ENCODE peak calls at places on chromosome 16, in five cellular contexts. One of them, this sample, is unnamed.

GRCh38 chr16:11816123-11816522 is 19.1 kb upstream of the ZC3H7A start:
- DNase-seq in ascending aorta: no peak
- DNase-seq in AG04450: no peak
- DNase-seq in upper lobe of right lung: no peak
- DNase-seq in endothelial cell: no peak
- DNase-seq in this sample: no peak

GRCh38 chr16:57997528-57998265 is 2.8 kb downstream of the ZNF319 start:
- DNase-seq in upper lobe of right lung: peak
- DNase-seq in AG04450: no peak
- DNase-seq in endothelial cell: no peak
- DNase-seq in ascending aorta: no peak
- DNase-seq in this sample: no peak

GRCh38 chr16:11389631-11390565 is 44.6 kb downstream of the RMI2 start:
- DNase-seq in AG04450: no peak
- DNase-seq in ascending aorta: no peak
- DNase-seq in endothelial cell: no peak
- DNase-seq in upper lobe of right lung: no peak
- DNase-seq in this sample: no peak

GRCh38 chr16:53864819-53865491 is 161.0 kb downstream of the FTO start:
- DNase-seq in AG04450: no peak
- DNase-seq in ascending aorta: no peak
- DNase-seq in endothelial cell: no peak
- DNase-seq in upper lobe of right lung: no peak
- DNase-seq in this sample: no peak

GRCh38 chr16:71846443-71846842 is 667 bp downstream of the ATXN1L start:
- DNase-seq in upper lobe of right lung: no peak
- DNase-seq in endothelial cell: no peak
- DNase-seq in AG04450: no peak
- DNase-seq in ascending aorta: no peak
- DNase-seq in this sample: no peak

GRCh38 chr16:53515259-53515658 is 12.2 kb upstream of the AKTIP start:
- DNase-seq in AG04450: no peak
- DNase-seq in ascending aorta: no peak
- DNase-seq in upper lobe of right lung: no peak
- DNase-seq in endothelial cell: no peak
- DNase-seq in this sample: no peak

GRCh38 chr16:22141746-22142145 is 20.6 kb upstream of the SDR42E2 start:
- DNase-seq in upper lobe of right lung: no peak
- DNase-seq in ascending aorta: no peak
- DNase-seq in endothelial cell: peak
- DNase-seq in AG04450: no peak
- DNase-seq in this sample: no peak

GRCh38 chr16:54285414-54286066 is 1.0 kb downstream of the IRX3 start:
- DNase-seq in endothelial cell: peak
- DNase-seq in ascending aorta: no peak
- DNase-seq in upper lobe of right lung: peak
- DNase-seq in AG04450: no peak
- DNase-seq in this sample: peak

GRCh38 chr16:10752843-10753523 is 9.3 kb downstream of the NUBP1 start:
- DNase-seq in upper lobe of right lung: no peak
- DNase-seq in ascending aorta: peak
- DNase-seq in AG04450: no peak
- DNase-seq in endothelial cell: no peak
- DNase-seq in this sample: no peak

GRCh38 chr16:85204242-85205010 is 92.2 kb upstream of the CIBAR2 start:
- DNase-seq in endothelial cell: no peak
- DNase-seq in AG04450: peak
- DNase-seq in upper lobe of right lung: no peak
- DNase-seq in ascending aorta: no peak
- DNase-seq in this sample: no peak

GRCh38 chr16:21156767-21157467 is 1.6 kb upstream of the LDAF1 start:
- DNase-seq in ascending aorta: no peak
- DNase-seq in endothelial cell: peak
- DNase-seq in AG04450: no peak
- DNase-seq in upper lobe of right lung: no peak
- DNase-seq in this sample: no peak

GRCh38 chr16:85659805-85660511 is 28.8 kb downstream of the GINS2 start:
- DNase-seq in ascending aorta: no peak
- DNase-seq in endothelial cell: peak
- DNase-seq in upper lobe of right lung: peak
- DNase-seq in AG04450: no peak
- DNase-seq in this sample: peak

GRCh38 chr16:22641030-22641671 is 130.5 kb downstream of the NPIPB5 start:
- DNase-seq in AG04450: no peak
- DNase-seq in upper lobe of right lung: no peak
- DNase-seq in ascending aorta: no peak
- DNase-seq in endothelial cell: peak
- DNase-seq in this sample: no peak

DNA sequence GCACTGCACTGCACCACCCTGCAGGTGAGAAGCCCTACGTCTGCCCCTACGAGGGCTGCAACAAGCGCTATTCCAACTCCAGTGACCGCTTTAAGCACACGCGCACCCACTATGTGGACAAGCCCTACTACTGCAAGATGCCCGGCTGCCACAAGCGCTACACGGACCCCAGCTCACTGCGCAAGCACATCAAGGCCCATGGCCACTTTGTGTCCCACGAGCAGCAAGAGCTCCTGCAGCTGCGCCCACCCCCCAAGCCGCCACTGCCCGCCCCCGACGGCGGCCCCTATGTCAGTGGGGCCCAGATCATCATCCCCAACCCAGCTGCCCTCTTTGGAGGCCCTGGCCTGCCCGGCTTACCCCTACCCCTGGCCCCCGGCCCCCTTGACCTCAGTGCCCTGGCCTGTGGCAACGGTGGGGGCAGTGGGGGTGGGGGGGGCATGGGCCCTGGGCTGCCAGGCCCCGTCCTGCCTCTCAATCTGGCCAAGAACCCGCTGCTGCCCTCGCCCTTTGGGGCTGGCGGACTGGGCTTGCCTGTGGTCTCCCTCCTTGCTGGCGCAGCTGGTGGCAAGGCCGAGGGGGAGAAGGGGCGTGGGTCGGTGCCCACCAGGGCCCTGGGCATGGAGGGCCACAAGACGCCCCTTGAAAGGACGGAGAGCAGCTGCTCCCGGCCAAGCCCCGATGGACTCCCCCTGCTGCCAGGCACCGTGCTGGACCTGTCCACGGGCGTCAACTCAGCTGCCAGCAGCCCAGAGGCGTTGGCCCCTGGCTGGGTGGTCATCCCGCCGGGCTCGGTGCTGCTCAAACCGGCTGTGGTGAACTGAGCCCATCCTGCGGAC is 14.2 kb downstream of the PAM16 start:
- DNase-seq in AG04450: no peak
- DNase-seq in endothelial cell: no peak
- DNase-seq in upper lobe of right lung: peak
- DNase-seq in ascending aorta: no peak
- DNase-seq in this sample: no peak
- TF ChIP-seq CTCF in AG04450: no peak
- TF ChIP-seq CTCF in endothelial cell: no peak
- TF ChIP-seq CTCF in upper lobe of right lung: no peak
- TF ChIP-seq CTCF in ascending aorta: no peak
- TF ChIP-seq CTCF in this sample: no peak

GRCh38 chr16:2859686-2860265 is 1.8 kb upstream of the PRSS22 start:
- DNase-seq in AG04450: no peak
- DNase-seq in upper lobe of right lung: no peak
- DNase-seq in endothelial cell: no peak
- DNase-seq in ascending aorta: no peak
- DNase-seq in this sample: no peak

GRCh38 chr16:2858245-2859025 is 465 bp upstream of the PRSS22 start:
- DNase-seq in ascending aorta: no peak
- DNase-seq in upper lobe of right lung: peak
- DNase-seq in endothelial cell: no peak
- DNase-seq in AG04450: no peak
- DNase-seq in this sample: no peak

GRCh38 chr16:2856686-2857450 is 1.1 kb downstream of the PRSS22 start:
- DNase-seq in upper lobe of right lung: no peak
- DNase-seq in AG04450: no peak
- DNase-seq in endothelial cell: no peak
- DNase-seq in ascending aorta: no peak
- DNase-seq in this sample: no peak

GRCh38 chr16:2857451-2858244 is at the start of gene PRSS22:
- DNase-seq in ascending aorta: no peak
- DNase-seq in upper lobe of right lung: peak
- DNase-seq in AG04450: no peak
- DNase-seq in endothelial cell: no peak
- DNase-seq in this sample: peak

DNA sequence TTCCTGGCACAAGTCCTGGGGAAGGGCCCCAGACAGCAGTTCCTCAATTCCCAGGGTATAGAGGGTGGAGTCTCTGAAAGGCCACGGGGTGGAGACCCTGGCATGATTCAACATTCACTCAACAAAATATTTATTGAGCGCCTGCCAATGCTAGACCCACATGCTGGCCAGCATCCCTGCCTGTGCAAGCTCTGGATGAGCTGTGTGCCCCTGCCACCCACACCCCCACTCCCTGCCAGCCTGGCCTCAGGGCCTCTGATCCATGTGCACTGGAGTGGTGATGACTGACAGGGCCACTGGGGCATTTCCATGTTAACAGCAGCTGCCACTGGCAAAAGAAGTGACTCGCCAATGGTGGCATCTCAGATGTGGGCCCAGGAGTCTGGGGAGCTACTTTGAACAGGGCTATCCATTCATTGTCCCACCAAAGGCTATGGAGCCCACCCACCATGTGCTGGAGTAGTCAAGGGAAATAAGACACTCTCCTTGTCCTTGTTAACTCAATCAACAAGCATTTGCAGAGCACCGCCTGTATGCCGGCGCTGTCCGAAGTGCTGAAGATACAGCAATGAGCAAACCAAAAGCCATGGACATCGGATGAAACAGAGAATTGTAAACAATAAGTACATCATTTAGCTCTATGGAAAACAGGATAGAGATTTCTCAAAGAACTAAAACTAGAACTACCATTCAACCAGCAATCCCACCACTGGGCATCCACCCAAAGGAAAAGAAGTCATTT is 3.0 kb upstream of the PRSS22 start:
- DNase-seq in AG04450: no peak
- DNase-seq in endothelial cell: no peak
- DNase-seq in ascending aorta: no peak
- DNase-seq in upper lobe of right lung: no peak
- DNase-seq in this sample: no peak
- TF ChIP-seq CTCF in AG04450: no peak
- TF ChIP-seq CTCF in endothelial cell: no peak
- TF ChIP-seq CTCF in ascending aorta: no peak
- TF ChIP-seq CTCF in upper lobe of right lung: no peak
- TF ChIP-seq CTCF in this sample: no peak

GRCh38 chr16:56988948-56989945 is at the start of gene NLRC5:
- DNase-seq in endothelial cell: peak
- DNase-seq in AG04450: peak
- DNase-seq in upper lobe of right lung: peak
- DNase-seq in ascending aorta: peak
- DNase-seq in this sample: peak
- TF ChIP-seq CTCF in endothelial cell: no peak
- TF ChIP-seq CTCF in AG04450: no peak
- TF ChIP-seq CTCF in upper lobe of right lung: no peak
- TF ChIP-seq CTCF in ascending aorta: no peak
- TF ChIP-seq CTCF in this sample: no peak

DNA sequence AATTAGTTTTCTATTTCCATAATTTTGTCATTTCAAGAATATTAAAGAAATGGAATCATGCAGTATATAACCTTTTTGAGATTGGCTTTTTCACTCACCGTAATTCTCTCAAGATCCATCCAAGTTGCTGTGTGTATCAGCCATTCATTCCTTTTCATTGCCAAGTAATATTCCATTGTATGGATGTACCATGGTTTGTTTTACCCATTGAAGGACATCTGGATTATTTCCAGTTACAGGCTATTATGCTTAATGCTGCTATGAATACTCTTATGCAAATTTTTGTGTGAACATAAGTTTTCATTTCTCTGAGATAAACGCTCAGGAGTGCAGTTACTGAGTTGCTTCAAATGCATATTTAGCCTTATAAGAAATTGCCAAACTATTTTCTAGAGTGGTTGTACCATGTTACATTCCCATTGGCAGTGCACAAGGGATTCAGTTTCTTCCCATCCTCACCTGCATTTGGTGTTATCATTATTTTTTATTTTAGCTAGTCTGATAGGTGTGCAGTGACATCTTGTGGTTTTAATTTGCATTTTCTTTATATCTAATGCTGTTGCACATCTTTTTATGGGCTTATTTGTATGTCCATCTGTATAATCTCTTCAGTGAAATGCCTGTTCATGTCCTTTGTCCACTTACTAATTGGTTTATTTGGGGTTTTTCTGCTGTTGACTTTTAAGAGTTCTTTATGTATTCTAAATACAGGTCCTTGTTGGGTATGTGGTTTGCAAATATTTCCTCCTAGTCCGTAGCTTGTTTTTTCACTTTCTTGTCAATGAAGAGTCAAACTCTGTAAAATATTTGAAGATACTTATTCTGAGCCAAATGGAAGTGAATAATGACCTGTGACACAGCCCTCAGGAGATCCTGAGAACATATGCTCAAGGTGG is 32.7 kb downstream of the BMERB1 start:
- DNase-seq in AG04450: no peak
- DNase-seq in ascending aorta: no peak
- DNase-seq in upper lobe of right lung: no peak
- DNase-seq in endothelial cell: no peak
- DNase-seq in this sample: no peak
- TF ChIP-seq CTCF in AG04450: peak
- TF ChIP-seq CTCF in ascending aorta: peak
- TF ChIP-seq CTCF in upper lobe of right lung: peak
- TF ChIP-seq CTCF in endothelial cell: no peak
- TF ChIP-seq CTCF in this sample: no peak

GRCh38 chr16:86876499-86876898 is 298.1 kb downstream of the FOXL1 start:
- DNase-seq in endothelial cell: no peak
- DNase-seq in upper lobe of right lung: no peak
- DNase-seq in ascending aorta: no peak
- DNase-seq in AG04450: no peak
- DNase-seq in this sample: no peak

GRCh38 chr16:86877108-86877507 is 298.8 kb downstream of the FOXL1 start:
- DNase-seq in upper lobe of right lung: no peak
- DNase-seq in endothelial cell: no peak
- DNase-seq in AG04450: no peak
- DNase-seq in ascending aorta: no peak
- DNase-seq in this sample: no peak

GRCh38 chr16:86879268-86879667 is 300.9 kb downstream of the FOXL1 start:
- DNase-seq in upper lobe of right lung: peak
- DNase-seq in ascending aorta: no peak
- DNase-seq in endothelial cell: no peak
- DNase-seq in AG04450: no peak
- DNase-seq in this sample: no peak

GRCh38 chr16:86878290-86879160 is 300.2 kb downstream of the FOXL1 start:
- DNase-seq in AG04450: no peak
- DNase-seq in ascending aorta: no peak
- DNase-seq in upper lobe of right lung: peak
- DNase-seq in endothelial cell: no peak
- DNase-seq in this sample: no peak

GRCh38 chr16:86877835-86878234 is 299.5 kb downstream of the FOXL1 start:
- DNase-seq in ascending aorta: no peak
- DNase-seq in AG04450: no peak
- DNase-seq in upper lobe of right lung: no peak
- DNase-seq in endothelial cell: no peak
- DNase-seq in this sample: no peak
- TF ChIP-seq CTCF in ascending aorta: no peak
- TF ChIP-seq CTCF in AG04450: no peak
- TF ChIP-seq CTCF in upper lobe of right lung: no peak
- TF ChIP-seq CTCF in endothelial cell: no peak
- TF ChIP-seq CTCF in this sample: no peak

This sample was measured in mesothelial cell of epicardium.